ENCODE peak calls at places on chromosome 5, in nine cellular contexts. E is sigmoid colon; Z is H7; X is activated CD4-positive, alpha-beta T cell treated with anti-CD3 and anti-CD28 coated beads, Interleukin-2, amount 50 U/mL, for 1 hour; Q is lung microvascular endothelial cell; M is progenitor cell of endocrine pancreas; Y is T follicular helper cell; K is stimulated activated naive CD8-positive, alpha-beta T cell treated with anti-CD3 and anti-CD28 coated beads, Interleukin-15, amount 100 ng/mL, for 72 hours; V is HCEC 1CT. P is an unnamed sample.

GRCh38 chr5:3252235-3252634 is 343.4 kb upstream of the IRX1 start:
- DNase-seq in E (no peak), Z (no peak), X (no peak), Q (no peak), M (no peak), Y (no peak), K (no peak), V (no peak), P (no peak)

GRCh38 chr5:35436441-35437057 is 181.1 kb upstream of the SPEF2 start:
- DNase-seq in E (no peak), Z (peak; percentile 8), X (no peak), Q (peak; percentile 10), M (no peak), Y (no peak), K (no peak), V (peak; percentile 21), P (peak; percentile 33)

GRCh38 chr5:9302228-9302627 is 243.6 kb downstream of the SEMA5A start:
- DNase-seq in E (no peak), Z (no peak), X (no peak), Q (no peak), M (no peak), Y (no peak), K (no peak), V (peak; percentile 40), P (no peak)

GRCh38 chr5:62585751-62586150 is 7.1 kb downstream of the LRRC70 start:
- DNase-seq in E (no peak), Z (no peak), X (no peak), Q (peak; percentile 55), M (no peak), Y (no peak), K (no peak), V (no peak), P (peak; percentile 28)

GRCh38 chr5:134537297-134537696 is 11.8 kb downstream of the JADE2 start:
- DNase-seq in E (no peak), Z (no peak), X (no peak), Q (no peak), M (no peak), Y (no peak), K (no peak), V (no peak), P (no peak)

GRCh38 chr5:87398981-87399616 is 13.6 kb downstream of the CCNH start:
- DNase-seq in E (no peak), Z (no peak), X (no peak), Q (no peak), M (no peak), Y (no peak), K (no peak), V (no peak), P (no peak)

GRCh38 chr5:36478646-36479307 is 127.6 kb upstream of the SLC1A3 start:
- DNase-seq in E (no peak), Z (no peak), X (no peak), Q (no peak), M (no peak), Y (no peak), K (no peak), V (no peak), P (no peak)

GRCh38 chr5:29197636-29198035 is 1995.8 kb upstream of the CDH6 start:
- DNase-seq in E (no peak), Z (no peak), X (no peak), Q (no peak), M (no peak), Y (no peak), K (no peak), V (no peak), P (no peak)

GRCh38 chr5:8188874-8189588 is 320.1 kb downstream of the MTRR start:
- DNase-seq in E (no peak), Z (no peak), X (no peak), Q (no peak), M (no peak), Y (no peak), K (no peak), V (no peak), P (no peak)

GRCh38 chr5:79408028-79408427 is 105.9 kb downstream of the HOMER1 start:
- DNase-seq in E (no peak), Z (no peak), X (no peak), Q (no peak), M (no peak), Y (no peak), K (no peak), V (no peak), P (no peak)

GRCh38 chr5:110896901-110897300 is 158.1 kb downstream of the SLC25A46 start:
- DNase-seq in E (no peak), Z (no peak), X (no peak), Q (peak; percentile 14), M (no peak), Y (no peak), K (no peak), V (peak; percentile 88), P (no peak)

GRCh38 chr5:144017631-144018030 is 152.8 kb downstream of the YIPF5 start:
- DNase-seq in E (no peak), Z (no peak), X (no peak), Q (no peak), M (no peak), Y (no peak), K (no peak), V (no peak), P (no peak)

GRCh38 chr5:128395073-128395472 is 143.0 kb downstream of the FBN2 start:
- DNase-seq in E (no peak), Z (no peak), X (no peak), Q (no peak), M (no peak), Y (no peak), K (no peak), V (no peak), P (no peak)

GRCh38 chr5:87732875-87733768 is 320.4 kb upstream of the CCNH start:
- DNase-seq in E (no peak), Z (no peak), X (no peak), Q (no peak), M (no peak), Y (no peak), K (no peak), V (no peak), P (no peak)

GRCh38 chr5:95884511-95884910 is 62.0 kb upstream of the GLRX start:
- DNase-seq in E (no peak), Z (no peak), X (no peak), Q (no peak), M (no peak), Y (no peak), K (no peak), V (no peak), P (no peak)

GRCh38 chr5:1563051-1563461 is 39.3 kb upstream of the LPCAT1 start:
- DNase-seq in E (no peak), Z (no peak), X (no peak), Q (no peak), M (no peak), Y (no peak), K (no peak), V (no peak), P (no peak)

GRCh38 chr5:63923914-63924313 is 38.3 kb downstream of the HTR1A start:
- DNase-seq in E (no peak), Z (no peak), X (no peak), Q (no peak), M (no peak), Y (no peak), K (no peak), V (no peak), P (no peak)

GRCh38 chr5:78162253-78162862 is 132.1 kb downstream of the AP3B1 start:
- DNase-seq in E (no peak), Z (peak; percentile 14), X (no peak), Q (peak; percentile 50), M (no peak), Y (no peak), K (no peak), V (peak; percentile 26), P (peak; percentile 74)

GRCh38 chr5:173468821-173469251 is 140.6 kb upstream of the STC2 start:
- DNase-seq in E (no peak), Z (no peak), X (no peak), Q (no peak), M (no peak), Y (no peak), K (no peak), V (no peak), P (no peak)

GRCh38 chr5:71880531-71880930 is 161.5 kb downstream of the CARTPT start:
- DNase-seq in E (no peak), Z (no peak), X (no peak), Q (no peak), M (no peak), Y (no peak), K (no peak), V (no peak), P (no peak)

GRCh38 chr5:16881253-16881652 is 54.8 kb downstream of the MYO10 start:
- DNase-seq in E (no peak), Z (no peak), X (no peak), Q (no peak), M (no peak), Y (no peak), K (no peak), V (no peak), P (no peak)

GRCh38 chr5:93395891-93396465 is 185.0 kb downstream of the NR2F1-AS1 start:
- DNase-seq in E (no peak), Z (no peak), X (no peak), Q (no peak), M (no peak), Y (no peak), K (no peak), V (no peak), P (no peak)

GRCh38 chr5:71836084-71836483 is 117.0 kb downstream of the CARTPT start:
- DNase-seq in E (no peak), Z (no peak), X (no peak), Q (peak; percentile 32), M (no peak), Y (no peak), K (no peak), V (peak; percentile 48), P (no peak)

GRCh38 chr5:113487411-113487778 is 858 bp downstream of the MCC start:
- DNase-seq in E (no peak), Z (peak; percentile 75), X (no peak), Q (peak; percentile 10), M (peak; percentile 14), Y (no peak), K (no peak), V (no peak), P (no peak)

GRCh38 chr5:181224390-181225234 is 1.5 kb downstream of the TRIM41 start:
- DNase-seq in E (no peak), Z (no peak), X (peak; percentile 24), Q (no peak), M (no peak), Y (no peak), K (no peak), V (no peak), P (no peak)